ENCODE peak calls at places on chromosomes 12 and 14, in six cellular contexts. One of them, this sample, is unnamed.
A peak's percentile ranks its signal among the peaks of the same experiment; 100 is the strongest.

GRCh38 chr12:119704065-119704747 is 36.3 kb downstream of the PRKAB1 start:
- DNase-seq in spleen: no peak
- DNase-seq in retina: no peak
- DNase-seq in stimulated activated CD8-positive, alpha-beta memory T cell treated with anti-CD3 and anti-CD28 coated beads, Interleukin-15, amount 100 ng/mL, for 24 hours: no peak
- DNase-seq in adipocyte: no peak
- DNase-seq in stimulated activated CD4-positive, alpha-beta T cell treated with anti-CD3 and anti-CD28 coated beads, Interleukin-15, amount 100 ng/mL, for 1 hour: no peak
- DNase-seq in this sample: no peak

GRCh38 chr12:119061208-119061796 is 80.0 kb downstream of the SRRM4 start:
- DNase-seq in adipocyte: peak; percentile 43
- DNase-seq in stimulated activated CD8-positive, alpha-beta memory T cell treated with anti-CD3 and anti-CD28 coated beads, Interleukin-15, amount 100 ng/mL, for 24 hours: no peak
- DNase-seq in retina: peak; percentile 67
- DNase-seq in stimulated activated CD4-positive, alpha-beta T cell treated with anti-CD3 and anti-CD28 coated beads, Interleukin-15, amount 100 ng/mL, for 1 hour: no peak
- DNase-seq in spleen: no peak
- DNase-seq in this sample: no peak

GRCh38 chr12:51907083-51907863 is at the start of gene ACVRL1:
- DNase-seq in stimulated activated CD4-positive, alpha-beta T cell treated with anti-CD3 and anti-CD28 coated beads, Interleukin-15, amount 100 ng/mL, for 1 hour: no peak
- DNase-seq in stimulated activated CD8-positive, alpha-beta memory T cell treated with anti-CD3 and anti-CD28 coated beads, Interleukin-15, amount 100 ng/mL, for 24 hours: no peak
- DNase-seq in spleen: peak; percentile 73
- DNase-seq in retina: no peak
- DNase-seq in adipocyte: peak; percentile 37
- DNase-seq in this sample: no peak

GRCh38 chr14:52068741-52069616 is at the start of gene NID2:
- DNase-seq in stimulated activated CD8-positive, alpha-beta memory T cell treated with anti-CD3 and anti-CD28 coated beads, Interleukin-15, amount 100 ng/mL, for 24 hours: peak; percentile 29
- DNase-seq in spleen: peak; percentile 81
- DNase-seq in adipocyte: peak; percentile 98
- DNase-seq in stimulated activated CD4-positive, alpha-beta T cell treated with anti-CD3 and anti-CD28 coated beads, Interleukin-15, amount 100 ng/mL, for 1 hour: no peak
- DNase-seq in retina: peak; percentile 86
- DNase-seq in this sample: peak; percentile 27

GRCh38 chr12:128644664-128645296 is 179.0 kb downstream of the SLC15A4 start:
- DNase-seq in adipocyte: peak; percentile 2
- DNase-seq in stimulated activated CD4-positive, alpha-beta T cell treated with anti-CD3 and anti-CD28 coated beads, Interleukin-15, amount 100 ng/mL, for 1 hour: no peak
- DNase-seq in stimulated activated CD8-positive, alpha-beta memory T cell treated with anti-CD3 and anti-CD28 coated beads, Interleukin-15, amount 100 ng/mL, for 24 hours: no peak
- DNase-seq in spleen: no peak
- DNase-seq in retina: peak; percentile 48
- DNase-seq in this sample: no peak

GRCh38 chr12:42921741-42922511 is 332.4 kb upstream of the PRICKLE1 start:
- DNase-seq in stimulated activated CD8-positive, alpha-beta memory T cell treated with anti-CD3 and anti-CD28 coated beads, Interleukin-15, amount 100 ng/mL, for 24 hours: no peak
- DNase-seq in spleen: no peak
- DNase-seq in retina: no peak
- DNase-seq in adipocyte: peak; percentile 34
- DNase-seq in stimulated activated CD4-positive, alpha-beta T cell treated with anti-CD3 and anti-CD28 coated beads, Interleukin-15, amount 100 ng/mL, for 1 hour: no peak
- DNase-seq in this sample: no peak

GRCh38 chr12:54018608-54018984 is 9.6 kb upstream of the HOXC6 start:
- DNase-seq in adipocyte: no peak
- DNase-seq in retina: no peak
- DNase-seq in spleen: no peak
- DNase-seq in stimulated activated CD8-positive, alpha-beta memory T cell treated with anti-CD3 and anti-CD28 coated beads, Interleukin-15, amount 100 ng/mL, for 24 hours: no peak
- DNase-seq in stimulated activated CD4-positive, alpha-beta T cell treated with anti-CD3 and anti-CD28 coated beads, Interleukin-15, amount 100 ng/mL, for 1 hour: no peak
- DNase-seq in this sample: no peak

GRCh38 chr12:56293785-56294184 is 6.3 kb downstream of the CS start:
- DNase-seq in spleen: no peak
- DNase-seq in retina: no peak
- DNase-seq in stimulated activated CD8-positive, alpha-beta memory T cell treated with anti-CD3 and anti-CD28 coated beads, Interleukin-15, amount 100 ng/mL, for 24 hours: no peak
- DNase-seq in stimulated activated CD4-positive, alpha-beta T cell treated with anti-CD3 and anti-CD28 coated beads, Interleukin-15, amount 100 ng/mL, for 1 hour: no peak
- DNase-seq in adipocyte: no peak
- DNase-seq in this sample: no peak

GRCh38 chr12:125330645-125331341 is 265.6 kb downstream of the AACS start:
- DNase-seq in stimulated activated CD8-positive, alpha-beta memory T cell treated with anti-CD3 and anti-CD28 coated beads, Interleukin-15, amount 100 ng/mL, for 24 hours: peak; percentile 31
- DNase-seq in retina: peak; percentile 87
- DNase-seq in spleen: peak; percentile 84
- DNase-seq in adipocyte: peak; percentile 84
- DNase-seq in stimulated activated CD4-positive, alpha-beta T cell treated with anti-CD3 and anti-CD28 coated beads, Interleukin-15, amount 100 ng/mL, for 1 hour: no peak
- DNase-seq in this sample: peak; percentile 83

This sample was measured in D721Med.